ENCODE peak calls at places on chromosomes 6 and 20, in eight cellular contexts. One of them, this sample, is unnamed.
A peak's percentile ranks its signal among the peaks of the same experiment; 100 is the strongest.

GRCh38 chr20:29497261-29497671 is 1760.2 kb upstream of the DEFB115 start:
- DNase-seq in PC-9: peak; percentile 87
- DNase-seq in GM23338: no peak
- DNase-seq in upper lobe of right lung: peak; percentile 61
- DNase-seq in GM12878: no peak
- DNase-seq in esophagus squamous epithelium: no peak
- DNase-seq in upper lobe of left lung: peak; percentile 20
- DNase-seq in psoas muscle: no peak
- DNase-seq in this sample: no peak

GRCh38 chr6:36334343-36334742 is 2.3 kb downstream of the BNIP5 start:
- DNase-seq in GM12878: no peak
- DNase-seq in esophagus squamous epithelium: no peak
- DNase-seq in upper lobe of right lung: no peak
- DNase-seq in upper lobe of left lung: no peak
- DNase-seq in psoas muscle: no peak
- DNase-seq in PC-9: no peak
- DNase-seq in GM23338: no peak
- DNase-seq in this sample: no peak

GRCh38 chr6:2598867-2599266 is 151.9 kb downstream of the MYLK4 start:
- DNase-seq in GM12878: no peak
- DNase-seq in psoas muscle: no peak
- DNase-seq in esophagus squamous epithelium: no peak
- DNase-seq in upper lobe of right lung: no peak
- DNase-seq in GM23338: no peak
- DNase-seq in upper lobe of left lung: no peak
- DNase-seq in PC-9: no peak
- DNase-seq in this sample: no peak

GRCh38 chr6:121426686-121427085 is 8.8 kb upstream of the GJA1 start:
- DNase-seq in upper lobe of right lung: no peak
- DNase-seq in esophagus squamous epithelium: no peak
- DNase-seq in upper lobe of left lung: no peak
- DNase-seq in PC-9: no peak
- DNase-seq in GM23338: no peak
- DNase-seq in GM12878: no peak
- DNase-seq in psoas muscle: no peak
- DNase-seq in this sample: no peak

GRCh38 chr6:7656355-7656754 is 66.4 kb downstream of the SNRNP48 start:
- DNase-seq in upper lobe of left lung: no peak
- DNase-seq in psoas muscle: no peak
- DNase-seq in esophagus squamous epithelium: no peak
- DNase-seq in upper lobe of right lung: no peak
- DNase-seq in PC-9: no peak
- DNase-seq in GM12878: no peak
- DNase-seq in GM23338: no peak
- DNase-seq in this sample: no peak

GRCh38 chr6:136563386-136564152 is 13.3 kb upstream of the MAP7 start:
- DNase-seq in GM23338: no peak
- DNase-seq in PC-9: no peak
- DNase-seq in psoas muscle: no peak
- DNase-seq in upper lobe of right lung: no peak
- DNase-seq in GM12878: no peak
- DNase-seq in esophagus squamous epithelium: no peak
- DNase-seq in upper lobe of left lung: no peak
- DNase-seq in this sample: no peak

GRCh38 chr20:4999788-5000187 is 1.5 kb downstream of the SLC23A2 start:
- DNase-seq in upper lobe of right lung: no peak
- DNase-seq in upper lobe of left lung: no peak
- DNase-seq in GM12878: no peak
- DNase-seq in PC-9: no peak
- DNase-seq in esophagus squamous epithelium: no peak
- DNase-seq in psoas muscle: no peak
- DNase-seq in GM23338: no peak
- DNase-seq in this sample: no peak

GRCh38 chr6:136921936-136922679 is at the start of gene SLC35D3:
- DNase-seq in GM12878: no peak
- DNase-seq in psoas muscle: no peak
- DNase-seq in PC-9: no peak
- DNase-seq in upper lobe of left lung: no peak
- DNase-seq in esophagus squamous epithelium: no peak
- DNase-seq in GM23338: peak; percentile 52
- DNase-seq in upper lobe of right lung: no peak
- DNase-seq in this sample: no peak

GRCh38 chr6:138824482-138825134 is 28.7 kb downstream of the ECT2L start:
- DNase-seq in GM12878: no peak
- DNase-seq in GM23338: no peak
- DNase-seq in esophagus squamous epithelium: no peak
- DNase-seq in psoas muscle: no peak
- DNase-seq in upper lobe of left lung: no peak
- DNase-seq in PC-9: no peak
- DNase-seq in upper lobe of right lung: no peak
- DNase-seq in this sample: no peak

GRCh38 chr6:157538163-157538562 is 157.2 kb downstream of the ZDHHC14 start:
- DNase-seq in upper lobe of right lung: no peak
- DNase-seq in GM12878: no peak
- DNase-seq in upper lobe of left lung: no peak
- DNase-seq in esophagus squamous epithelium: no peak
- DNase-seq in PC-9: no peak
- DNase-seq in psoas muscle: no peak
- DNase-seq in GM23338: no peak
- DNase-seq in this sample: no peak

GRCh38 chr20:22921595-22922421 is 113.3 kb upstream of the SSTR4 start:
- DNase-seq in PC-9: peak; percentile 95
- DNase-seq in psoas muscle: no peak
- DNase-seq in GM23338: no peak
- DNase-seq in upper lobe of left lung: no peak
- DNase-seq in GM12878: no peak
- DNase-seq in esophagus squamous epithelium: no peak
- DNase-seq in upper lobe of right lung: no peak
- DNase-seq in this sample: no peak

GRCh38 chr6:42263165-42263852 is 45.6 kb upstream of the MRPS10 start:
- DNase-seq in PC-9: no peak
- DNase-seq in psoas muscle: no peak
- DNase-seq in esophagus squamous epithelium: no peak
- DNase-seq in upper lobe of left lung: no peak
- DNase-seq in upper lobe of right lung: no peak
- DNase-seq in GM12878: no peak
- DNase-seq in GM23338: peak; percentile 45
- DNase-seq in this sample: no peak

GRCh38 chr6:128410584-128410983 is 109.8 kb downstream of the PTPRK start:
- DNase-seq in psoas muscle: no peak
- DNase-seq in GM23338: no peak
- DNase-seq in GM12878: no peak
- DNase-seq in upper lobe of left lung: no peak
- DNase-seq in esophagus squamous epithelium: no peak
- DNase-seq in upper lobe of right lung: no peak
- DNase-seq in PC-9: no peak
- DNase-seq in this sample: no peak

GRCh38 chr6:38508894-38509293 is 130.8 kb downstream of the BTBD9 start:
- DNase-seq in upper lobe of right lung: no peak
- DNase-seq in PC-9: peak; percentile 89
- DNase-seq in esophagus squamous epithelium: no peak
- DNase-seq in GM23338: peak; percentile 19
- DNase-seq in psoas muscle: no peak
- DNase-seq in upper lobe of left lung: no peak
- DNase-seq in GM12878: no peak
- DNase-seq in this sample: peak; percentile 37

GRCh38 chr6:93423542-93423941 is 4.2 kb upstream of the EPHA7 start:
- DNase-seq in PC-9: no peak
- DNase-seq in upper lobe of right lung: no peak
- DNase-seq in upper lobe of left lung: no peak
- DNase-seq in esophagus squamous epithelium: no peak
- DNase-seq in GM12878: no peak
- DNase-seq in psoas muscle: peak; percentile 6
- DNase-seq in GM23338: peak; percentile 65
- DNase-seq in this sample: no peak

GRCh38 chr20:15061955-15062354 is 724.5 kb upstream of the FLRT3 start:
- DNase-seq in PC-9: peak; percentile 78
- DNase-seq in psoas muscle: no peak
- DNase-seq in GM12878: no peak
- DNase-seq in upper lobe of right lung: no peak
- DNase-seq in upper lobe of left lung: no peak
- DNase-seq in esophagus squamous epithelium: no peak
- DNase-seq in GM23338: peak; percentile 59
- DNase-seq in this sample: no peak

GRCh38 chr6:3359973-3360726 is 96.7 kb downstream of the SLC22A23 start:
- DNase-seq in GM23338: no peak
- DNase-seq in upper lobe of left lung: no peak
- DNase-seq in psoas muscle: no peak
- DNase-seq in esophagus squamous epithelium: no peak
- DNase-seq in PC-9: no peak
- DNase-seq in upper lobe of right lung: no peak
- DNase-seq in GM12878: no peak
- DNase-seq in this sample: no peak

GRCh38 chr6:89353702-89354392 is 1.3 kb upstream of the UBE2J1 start:
- DNase-seq in GM23338: no peak
- DNase-seq in upper lobe of right lung: no peak
- DNase-seq in psoas muscle: no peak
- DNase-seq in esophagus squamous epithelium: no peak
- DNase-seq in PC-9: no peak
- DNase-seq in GM12878: no peak
- DNase-seq in upper lobe of left lung: no peak
- DNase-seq in this sample: no peak
- H3K4me3 ChIP-seq in GM23338: no peak overlapping the region
- H3K4me3 ChIP-seq in upper lobe of right lung: no peak overlapping the region
- H3K4me3 ChIP-seq in psoas muscle: peak overlapping the region; percentile 92
- H3K4me3 ChIP-seq in esophagus squamous epithelium: peak overlapping the region; percentile 80
- H3K4me3 ChIP-seq in PC-9: no peak overlapping the region
- H3K4me3 ChIP-seq in GM12878: peak overlapping the region; percentile 98
- H3K4me3 ChIP-seq in upper lobe of left lung: no peak overlapping the region
- H3K4me3 ChIP-seq in this sample: no peak overlapping the region

DNA sequence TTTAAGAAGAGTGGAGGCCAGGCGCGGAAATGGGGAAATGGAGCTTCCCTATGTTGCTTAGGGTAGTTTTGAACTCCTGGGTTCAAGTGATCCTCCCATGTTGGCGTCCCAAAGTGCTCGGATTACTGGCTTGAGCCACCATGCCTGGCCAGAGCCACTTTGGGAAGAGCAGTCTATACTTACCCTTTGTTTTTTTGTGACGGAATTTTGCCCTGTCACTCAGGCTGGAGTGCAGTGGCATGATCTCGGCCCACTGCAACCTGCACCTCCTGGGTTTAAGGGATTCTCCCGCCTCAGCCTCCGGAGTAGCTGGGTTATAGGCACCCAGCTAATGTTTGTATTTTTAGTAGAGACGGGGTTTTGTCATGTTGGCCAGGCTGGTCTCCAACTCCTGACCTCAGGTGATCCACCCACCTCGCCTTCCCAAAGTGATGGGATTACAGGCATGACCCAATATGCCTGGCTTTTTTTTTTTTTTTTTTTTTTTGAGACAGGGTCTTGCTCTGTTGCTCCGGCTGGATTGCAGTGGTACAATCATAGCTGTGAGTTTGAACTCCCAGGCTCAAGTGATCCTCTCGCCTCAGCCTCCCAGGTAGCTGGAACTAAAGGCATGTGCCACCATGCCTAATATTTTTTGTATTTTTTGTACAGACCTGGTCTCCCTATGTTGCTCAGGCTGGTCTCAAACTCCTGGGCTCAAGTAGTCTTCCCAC is 18.0 kb downstream of the PPP1R10 start:
- DNase-seq in esophagus squamous epithelium: no peak
- DNase-seq in upper lobe of right lung: peak; percentile 34
- DNase-seq in PC-9: no peak
- DNase-seq in GM12878: no peak
- DNase-seq in upper lobe of left lung: no peak
- DNase-seq in GM23338: no peak
- DNase-seq in psoas muscle: no peak
- DNase-seq in this sample: no peak
- H3K27ac ChIP-seq in esophagus squamous epithelium: no peak overlapping the region
- H3K27ac ChIP-seq in upper lobe of right lung: no peak overlapping the region
- H3K27ac ChIP-seq in PC-9: no peak overlapping the region
- H3K27ac ChIP-seq in GM12878: no peak overlapping the region
- H3K27ac ChIP-seq in upper lobe of left lung: no peak overlapping the region
- H3K27ac ChIP-seq in GM23338: peak overlapping the region; percentile 59
- H3K27ac ChIP-seq in psoas muscle: no peak overlapping the region
- H3K27ac ChIP-seq in this sample: no peak overlapping the region

GRCh38 chr6:156425374-156425773 is 351.8 kb upstream of the ARID1B start:
- DNase-seq in esophagus squamous epithelium: no peak
- DNase-seq in upper lobe of left lung: no peak
- DNase-seq in upper lobe of right lung: no peak
- DNase-seq in GM12878: no peak
- DNase-seq in GM23338: no peak
- DNase-seq in PC-9: no peak
- DNase-seq in psoas muscle: no peak
- DNase-seq in this sample: peak; percentile 58
- TF ChIP-seq CTCF in esophagus squamous epithelium: no peak
- TF ChIP-seq CTCF in upper lobe of left lung: no peak
- TF ChIP-seq CTCF in upper lobe of right lung: no peak
- TF ChIP-seq CTCF in GM12878: no peak
- TF ChIP-seq CTCF in GM23338: no peak
- TF ChIP-seq CTCF in PC-9: no peak
- TF ChIP-seq CTCF in psoas muscle: no peak
- TF ChIP-seq CTCF in this sample: no peak

GRCh38 chr20:56628873-56629463 is at the start of gene TFAP2C:
- DNase-seq in upper lobe of left lung: peak; percentile 84
- DNase-seq in GM12878: no peak
- DNase-seq in PC-9: peak; percentile 78
- DNase-seq in upper lobe of right lung: peak; percentile 92
- DNase-seq in GM23338: peak; percentile 85
- DNase-seq in esophagus squamous epithelium: no peak
- DNase-seq in psoas muscle: peak; percentile 65
- DNase-seq in this sample: no peak

GRCh38 chr20:56630506-56631317 is 1.6 kb downstream of the TFAP2C start:
- DNase-seq in psoas muscle: no peak
- DNase-seq in PC-9: no peak
- DNase-seq in upper lobe of left lung: no peak
- DNase-seq in GM12878: no peak
- DNase-seq in upper lobe of right lung: no peak
- DNase-seq in esophagus squamous epithelium: no peak
- DNase-seq in GM23338: peak; percentile 69
- DNase-seq in this sample: no peak

GRCh38 chr20:56630086-56630493 is 984 bp downstream of the TFAP2C start:
- DNase-seq in PC-9: peak; percentile 92
- DNase-seq in esophagus squamous epithelium: no peak
- DNase-seq in upper lobe of left lung: peak; percentile 85
- DNase-seq in GM12878: no peak
- DNase-seq in upper lobe of right lung: peak; percentile 90
- DNase-seq in psoas muscle: no peak
- DNase-seq in GM23338: peak; percentile 91
- DNase-seq in this sample: no peak

GRCh38 chr20:56628015-56628872 is 862 bp upstream of the TFAP2C start:
- DNase-seq in PC-9: peak; percentile 41
- DNase-seq in esophagus squamous epithelium: no peak
- DNase-seq in GM23338: peak; percentile 55
- DNase-seq in upper lobe of left lung: peak; percentile 28
- DNase-seq in upper lobe of right lung: no peak
- DNase-seq in psoas muscle: no peak
- DNase-seq in GM12878: no peak
- DNase-seq in this sample: no peak

DNA sequence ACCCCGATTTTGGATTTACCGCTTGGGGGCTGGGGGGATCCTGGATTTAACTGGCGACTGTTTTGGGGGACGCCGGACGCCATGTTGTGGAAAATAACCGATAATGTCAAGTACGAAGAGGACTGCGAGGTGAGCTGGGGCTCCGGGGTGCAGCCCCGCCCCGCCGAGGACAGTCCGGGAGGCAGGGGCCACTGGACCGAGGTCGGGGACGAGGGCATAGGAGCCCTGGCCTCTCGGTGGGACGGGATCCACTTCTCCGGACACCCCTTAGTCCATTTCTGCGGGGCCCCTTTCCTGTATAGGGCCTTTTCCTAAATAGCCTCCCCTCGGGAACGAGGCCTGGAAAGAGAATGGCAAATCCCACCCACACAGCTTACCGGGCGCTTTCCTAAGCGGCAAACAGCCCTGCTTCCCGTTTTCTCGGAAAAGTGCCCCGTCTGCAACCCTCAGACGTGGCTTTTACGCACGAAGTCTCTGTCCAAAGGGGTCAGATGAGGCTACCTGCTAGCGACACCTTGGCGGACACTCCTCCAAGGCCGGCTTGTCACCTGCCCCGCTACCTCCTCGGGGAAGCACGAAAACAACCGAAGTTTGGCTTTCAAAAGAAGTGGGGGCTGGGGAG is 469 bp downstream of the TFAP2C start:
- DNase-seq in upper lobe of left lung: no peak
- DNase-seq in GM23338: peak; percentile 22
- DNase-seq in upper lobe of right lung: no peak
- DNase-seq in esophagus squamous epithelium: no peak
- DNase-seq in psoas muscle: no peak
- DNase-seq in GM12878: no peak
- DNase-seq in PC-9: no peak
- DNase-seq in this sample: no peak
- H3K4me3 ChIP-seq in upper lobe of left lung: peak overlapping the region; percentile 58
- H3K4me3 ChIP-seq in GM23338: peak overlapping the region; percentile 95
- H3K4me3 ChIP-seq in upper lobe of right lung: peak overlapping the region; percentile 50
- H3K4me3 ChIP-seq in esophagus squamous epithelium: peak overlapping the region; percentile 85
- H3K4me3 ChIP-seq in psoas muscle: peak overlapping the region; percentile 56
- H3K4me3 ChIP-seq in GM12878: no peak overlapping the region
- H3K4me3 ChIP-seq in PC-9: peak overlapping the region; percentile 100
- H3K4me3 ChIP-seq in this sample: no peak overlapping the region